ENCODE peak calls at places on chromosomes 11 and 22, in four cellular contexts. V is K562, D is SK-N-SH, Y is GM12878. H is an unnamed sample.

GRCh38 chr22:45413368-45414211 is at the start of the genes RIBC2 and SMC1B:
- DNase-seq in V (no peak), D (no peak), Y (peak; percentile 12), H (peak; percentile 88)

GRCh38 chr11:134343646-134344045 is 11.9 kb downstream of the GLB1L2 start:
- DNase-seq in V (no peak), D (no peak), Y (no peak), H (no peak)

GRCh38 chr11:87724358-87724757 is 450.9 kb downstream of the RAB38 start:
- DNase-seq in Y (no peak), D (no peak), V (no peak), H (no peak)

GRCh38 chr11:1839204-1839923 is 583 bp downstream of the TNNI2 start:
- DNase-seq in D (no peak), Y (no peak), V (no peak), H (no peak)

GRCh38 chr11:103676413-103676812 is 360.0 kb upstream of the DDI1 start:
- DNase-seq in V (no peak), Y (no peak), D (no peak), H (no peak)

GRCh38 chr11:108122166-108122628 is 830 bp downstream of the ACAT1 start:
- DNase-seq in Y (no peak), V (peak; percentile 22), D (peak; percentile 10), H (no peak)

GRCh38 chr22:38766076-38766777 is 10.4 kb upstream of the SUN2 start:
- DNase-seq in V (peak; percentile 56), Y (no peak), D (peak; percentile 77), H (peak; percentile 84)

GRCh38 chr11:97856666-97857065 is 1164.1 kb upstream of the CNTN5 start:
- DNase-seq in D (no peak), Y (no peak), V (no peak), H (no peak)

GRCh38 chr22:20787746-20788626 is 14.1 kb downstream of the SERPIND1 start:
- DNase-seq in Y (no peak), V (no peak), D (no peak), H (no peak)

GRCh38 chr11:84526250-84526649 is 1100.9 kb downstream of the DLG2 start:
- DNase-seq in D (no peak), Y (no peak), V (no peak), H (no peak)

GRCh38 chr11:84524422-84525051 is 1102.6 kb downstream of the DLG2 start:
- DNase-seq in V (no peak), Y (no peak), D (peak; percentile 36), H (no peak)

GRCh38 chr11:84518601-84519183 is 1108.5 kb downstream of the DLG2 start:
- DNase-seq in Y (no peak), V (no peak), D (peak; percentile 44), H (no peak)

GRCh38 chr11:84522331-84522730 is 1104.8 kb downstream of the DLG2 start:
- DNase-seq in V (no peak), Y (no peak), D (no peak), H (no peak)
- TF ChIP-seq USF1 in V (no peak), Y (no peak), D (no peak), H (no peak)

DNA sequence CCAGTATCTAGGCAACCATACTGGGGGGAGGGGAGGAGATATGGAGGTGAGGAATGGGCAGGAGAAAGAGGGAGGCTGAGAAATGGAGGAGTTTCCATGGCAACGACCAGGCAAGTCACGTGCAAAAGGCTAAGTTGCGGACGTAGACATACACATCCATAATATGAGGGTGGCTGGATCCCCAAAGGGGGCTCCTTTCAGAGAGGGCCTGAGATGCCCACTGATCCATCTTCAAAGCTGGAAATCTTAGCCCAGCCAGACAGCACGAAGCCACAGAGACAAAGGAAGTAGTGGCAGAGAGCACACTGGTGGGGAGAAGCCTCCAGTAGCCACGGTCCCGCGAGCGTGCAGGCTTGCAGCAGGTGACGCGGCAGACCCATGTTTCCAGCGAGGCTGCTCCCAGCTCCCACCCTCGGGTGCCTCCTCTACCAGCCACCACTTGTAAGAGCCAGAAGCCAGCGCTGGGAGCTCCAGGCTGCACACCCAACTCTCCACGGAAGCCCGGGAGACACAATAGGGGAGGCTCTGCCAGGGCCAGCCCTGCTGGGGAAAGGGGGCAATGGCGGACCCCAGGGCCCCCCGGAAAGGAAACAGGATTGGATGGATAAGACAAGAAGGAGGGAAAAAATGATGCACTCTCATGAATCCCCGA is 935 bp downstream of the FXYD6 start:
- DNase-seq in Y (no peak), V (no peak), D (peak; percentile 79), H (no peak)
- TF ChIP-seq MAX in Y (no peak), V (no peak), D (no peak), H (no peak)

DNA sequence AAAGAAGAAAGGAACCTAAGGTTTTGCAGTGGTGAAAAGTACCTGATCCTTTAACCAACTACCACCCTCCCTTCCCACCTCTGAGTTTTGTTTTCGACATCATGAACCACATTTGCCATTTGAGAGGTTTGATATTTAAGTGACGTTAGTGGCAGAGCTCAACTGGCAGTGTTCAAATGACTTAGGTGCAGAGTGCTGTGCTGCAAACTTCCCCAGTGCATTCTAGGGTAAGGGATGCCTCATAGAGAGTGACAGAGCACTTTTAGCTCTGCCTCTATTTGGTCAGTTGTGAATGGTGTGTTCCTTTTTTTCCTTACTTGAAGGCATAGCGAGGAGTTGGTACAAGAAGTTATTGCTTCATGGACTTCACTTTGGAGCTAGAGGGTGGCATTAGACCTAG is 9.4 kb downstream of the BMAL1 start:
- DNase-seq in D (no peak), Y (no peak), V (no peak), H (no peak)
- TF ChIP-seq USF1 in D (no peak), Y (no peak), V (no peak), H (no peak)

DNA sequence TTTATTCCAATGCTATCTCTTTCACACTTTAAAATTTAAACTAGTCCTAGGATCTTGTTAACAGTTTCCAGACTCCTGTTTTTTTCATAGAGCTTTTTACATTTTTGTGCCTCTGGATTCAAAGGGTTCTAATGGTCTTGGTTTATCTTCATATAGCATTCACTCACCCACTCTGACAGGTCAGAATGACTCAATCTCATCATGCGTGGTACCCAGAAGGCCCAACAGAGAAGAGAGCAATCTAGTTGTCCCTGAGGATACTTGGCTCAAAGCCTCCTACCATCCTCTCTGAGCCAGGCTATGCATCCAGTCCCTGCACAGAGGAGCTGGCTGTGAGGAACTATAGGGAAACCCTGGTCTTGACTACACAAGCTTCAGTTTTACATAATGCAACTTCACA is 27.5 kb downstream of the MAML2 start:
- DNase-seq in Y (no peak), V (no peak), D (no peak), H (no peak)
- TF ChIP-seq MAX in Y (no peak), V (no peak), D (no peak), H (no peak)

GRCh38 chr11:76167590-76167989 is 38.7 kb downstream of the WNT11 start:
- DNase-seq in D (no peak), V (no peak), Y (no peak), H (no peak)
- TF ChIP-seq USF1 in D (no peak), V (no peak), Y (no peak), H (no peak)

DNA sequence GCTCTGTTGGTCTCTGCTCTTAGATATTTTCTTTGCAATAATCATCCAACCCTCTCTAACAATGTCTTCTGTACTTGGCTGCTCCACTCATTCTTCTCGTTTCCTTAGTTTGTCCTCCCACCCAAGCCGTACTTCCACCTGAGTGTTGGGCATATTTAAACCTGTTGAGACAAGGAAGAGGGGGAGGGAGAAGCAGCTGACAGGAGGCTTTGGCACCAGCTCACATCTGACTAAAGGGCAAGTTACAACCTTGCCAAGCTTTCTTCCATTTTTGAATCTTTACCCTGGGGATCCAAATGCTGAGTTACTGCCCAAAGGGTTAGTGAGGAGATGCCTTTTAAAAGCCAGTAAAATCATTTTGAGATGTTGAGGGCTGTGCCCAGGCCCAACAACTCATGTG is 114.2 kb upstream of the SESN3 start:
- DNase-seq in D (no peak), V (no peak), Y (no peak), H (no peak)
- TF ChIP-seq MAX in D (no peak), V (no peak), Y (no peak), H (no peak)

GRCh38 chr22:43050995-43051394 is 36.0 kb upstream of the PACSIN2 start:
- DNase-seq in Y (no peak), D (no peak), V (no peak), H (peak; percentile 72)
- TF ChIP-seq USF1 in Y (no peak), D (no peak), V (no peak), H (no peak)

H was measured in WTC11.